ENCODE peak calls at places on chromosome 13, in five cellular contexts. I is left ventricle myocardium inferior, J is fibroblast of the aortic adventitia, G is dorsolateral prefrontal cortex, X is OCI-LY7. O is an unnamed sample.

GRCh38 chr13:22220186-22221160 is 549.6 kb downstream of the FGF9 start:
- DNase-seq in I (no peak), J (no peak), G (no peak), X (no peak), O (no peak)

GRCh38 chr13:47146991-47147783 is 250.3 kb upstream of the HTR2A start:
- DNase-seq in I (no peak), J (no peak), G (no peak), X (no peak), O (no peak)

GRCh38 chr13:75790198-75790970 is 154.3 kb downstream of the LMO7 start:
- DNase-seq in I (no peak), J (no peak), G (no peak), X (no peak), O (no peak)

GRCh38 chr13:93559718-93560117 is 333.1 kb downstream of the GPC6 start:
- DNase-seq in I (no peak), J (peak), G (no peak), X (no peak), O (no peak)

GRCh38 chr13:34012354-34012753 is 194.4 kb downstream of the RFC3 start:
- DNase-seq in I (no peak), J (no peak), G (no peak), X (no peak), O (no peak)

GRCh38 chr13:79491715-79492114 is 10.8 kb downstream of the NDFIP2 start:
- DNase-seq in I (no peak), J (peak), G (no peak), X (no peak), O (no peak)

GRCh38 chr13:93766719-93767118 is 540.1 kb downstream of the GPC6 start:
- DNase-seq in I (no peak), J (no peak), G (no peak), X (no peak), O (no peak)

GRCh38 chr13:106555631-106556328 is 12.2 kb downstream of the ARGLU1 start:
- DNase-seq in I (no peak), J (peak), G (no peak), X (no peak), O (no peak)

GRCh38 chr13:109271061-109271460 is 515.3 kb downstream of the IRS2 start:
- DNase-seq in I (no peak), J (no peak), G (no peak), X (no peak), O (no peak)

GRCh38 chr13:104920091-104920490 is 1615.4 kb downstream of the EFNB2 start:
- DNase-seq in I (no peak), J (no peak), G (no peak), X (no peak), O (no peak)

GRCh38 chr13:47546265-47546962 is 454.7 kb downstream of the SUCLA2 start:
- DNase-seq in I (no peak), J (no peak), G (no peak), X (no peak), O (no peak)

GRCh38 chr13:113654175-113654560 is 3.8 kb downstream of the ATP4B start:
- DNase-seq in I (no peak), J (no peak), G (no peak), X (no peak), O (no peak)

GRCh38 chr13:21075303-21076264 is 14.2 kb upstream of the LATS2 start:
- DNase-seq in I (peak), J (no peak), G (no peak), X (no peak), O (peak)

GRCh38 chr13:57557979-57558529 is 73.5 kb upstream of the PCDH17 start:
- DNase-seq in I (no peak), J (no peak), G (no peak), X (peak), O (no peak)

GRCh38 chr13:106530209-106530906 is 5.1 kb downstream of the EFNB2 start:
- DNase-seq in I (no peak), J (no peak), G (no peak), X (no peak), O (no peak)

GRCh38 chr13:33633701-33634525 is 184.0 kb upstream of the RFC3 start:
- DNase-seq in I (no peak), J (peak), G (no peak), X (no peak), O (peak)

GRCh38 chr13:50075619-50076097 is 60.4 kb downstream of the KCNRG start:
- DNase-seq in I (no peak), J (peak), G (no peak), X (peak), O (no peak)

GRCh38 chr13:60099631-60100420 is 63.9 kb downstream of the DIAPH3 start:
- DNase-seq in I (no peak), J (no peak), G (no peak), X (no peak), O (no peak)

GRCh38 chr13:90454002-90454636 is 893.4 kb upstream of the MIR17HG start:
- DNase-seq in I (no peak), J (no peak), G (no peak), X (no peak), O (no peak)

GRCh38 chr13:101919541-101920306 is 467.2 kb downstream of the ITGBL1 start:
- DNase-seq in I (peak), J (peak), G (no peak), X (no peak), O (peak)

GRCh38 chr13:112983042-112983305 is 14.0 kb downstream of the MCF2L start:
- DNase-seq in I (no peak), J (no peak), G (no peak), X (no peak), O (no peak)

GRCh38 chr13:43908156-43909126 is 28.7 kb downstream of the LACC1 start:
- DNase-seq in I (no peak), J (peak), G (no peak), X (peak), O (peak)

GRCh38 chr13:86426437-86426836 is 627.2 kb upstream of the SLITRK6 start:
- DNase-seq in I (no peak), J (no peak), G (no peak), X (no peak), O (no peak)

GRCh38 chr13:99909097-99909835 is 62.3 kb downstream of the ZIC5 start:
- DNase-seq in I (no peak), J (no peak), G (no peak), X (no peak), O (no peak)

GRCh38 chr13:91132786-91133185 is 214.7 kb upstream of the MIR17HG start:
- DNase-seq in I (peak), J (peak), G (no peak), X (no peak), O (no peak)

GRCh38 chr13:71879129-71879535 is 12.1 kb upstream of the DACH1 start:
- DNase-seq in I (no peak), J (no peak), G (no peak), X (peak), O (no peak)

GRCh38 chr13:20680416-20681080 is 23.0 kb upstream of the IL17D start:
- DNase-seq in I (no peak), J (no peak), G (no peak), X (no peak), O (no peak)

GRCh38 chr13:51840141-51840540 is 4.8 kb downstream of the TMEM272 start:
- DNase-seq in I (no peak), J (no peak), G (no peak), X (no peak), O (no peak)

GRCh38 chr13:98478134-98479129 is 98.5 kb downstream of the STK24 start:
- DNase-seq in I (no peak), J (no peak), G (no peak), X (peak), O (no peak)

GRCh38 chr13:25541434-25542123 is 169.8 kb downstream of the ATP8A2 start:
- DNase-seq in I (no peak), J (no peak), G (no peak), X (no peak), O (no peak)

GRCh38 chr13:24606486-24607170 is 73.6 kb upstream of the ATP12A start:
- DNase-seq in I (no peak), J (no peak), G (no peak), X (no peak), O (no peak)

GRCh38 chr13:73040968-73041580 is 17.7 kb upstream of the KLF5 start:
- DNase-seq in I (no peak), J (no peak), G (no peak), X (no peak), O (no peak)

GRCh38 chr13:20191311-20191901 is 1.3 kb downstream of the GJB2 start:
- DNase-seq in I (no peak), J (no peak), G (no peak), X (no peak), O (no peak)

GRCh38 chr13:45521292-45521691 is 56.6 kb downstream of the COG3 start:
- DNase-seq in I (no peak), J (peak), G (no peak), X (no peak), O (no peak)

GRCh38 chr13:65638572-65639168 is 1591.5 kb downstream of the PCDH9 start:
- DNase-seq in I (no peak), J (peak), G (no peak), X (peak), O (peak)

GRCh38 chr13:22800726-22801401 is 379.9 kb upstream of the SGCG start:
- DNase-seq in I (peak), J (peak), G (peak), X (no peak), O (no peak)

GRCh38 chr13:96181886-96182285 is 92.0 kb downstream of the HS6ST3 start:
- DNase-seq in I (no peak), J (peak), G (no peak), X (no peak), O (no peak)

DNA sequence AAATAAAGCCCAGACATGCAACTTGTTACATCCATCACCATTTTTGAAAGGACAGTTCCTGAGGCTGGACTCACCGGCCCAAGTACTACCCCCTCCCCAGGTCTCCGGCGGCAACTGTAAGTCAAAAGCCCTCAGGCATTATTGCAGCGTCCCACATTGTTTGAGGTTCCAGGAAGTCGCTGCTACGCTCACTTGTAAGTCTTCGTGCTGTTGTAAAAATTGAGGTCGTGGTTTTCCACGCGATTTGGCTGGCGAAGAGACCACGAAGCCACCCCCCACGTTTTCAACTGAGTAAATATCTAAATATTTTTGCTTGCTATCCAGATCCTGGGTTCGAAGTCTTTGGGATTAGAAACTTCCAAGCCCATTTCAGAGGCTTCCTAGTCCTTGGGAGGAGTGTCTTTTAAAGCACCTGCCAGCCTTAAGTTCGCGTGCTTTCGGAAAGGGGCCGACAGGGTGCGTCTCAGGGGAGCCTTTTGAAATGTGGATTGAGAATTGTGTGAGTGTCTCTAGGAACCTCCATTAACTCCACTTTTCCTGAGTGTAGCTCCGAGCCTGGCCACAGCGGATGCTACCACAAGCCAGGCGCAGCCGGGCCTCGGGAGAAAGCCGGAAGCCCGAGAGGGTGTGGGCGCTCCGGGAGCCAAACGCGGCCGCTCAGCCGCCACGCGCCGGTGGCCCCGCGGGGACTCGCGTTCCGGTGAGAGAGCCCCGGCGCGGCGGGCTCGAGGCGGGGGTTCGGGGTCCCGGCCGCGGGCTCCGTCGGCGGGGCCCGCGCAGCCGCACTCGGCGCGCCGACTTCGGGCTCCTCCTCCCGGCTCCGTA is at the start of gene FNDC3A:
- DNase-seq in I (peak), J (peak), G (peak), X (peak), O (peak)
- TF ChIP-seq CTCF in I (peak), J (peak), G (no peak), X (peak), O (peak)

GRCh38 chr13:27997904-27998522 is 9.5 kb upstream of the URAD start:
- DNase-seq in I (peak), J (peak), G (no peak), X (peak), O (peak)
- TF ChIP-seq CTCF in I (peak), J (peak), G (no peak), X (peak), O (peak)

DNA sequence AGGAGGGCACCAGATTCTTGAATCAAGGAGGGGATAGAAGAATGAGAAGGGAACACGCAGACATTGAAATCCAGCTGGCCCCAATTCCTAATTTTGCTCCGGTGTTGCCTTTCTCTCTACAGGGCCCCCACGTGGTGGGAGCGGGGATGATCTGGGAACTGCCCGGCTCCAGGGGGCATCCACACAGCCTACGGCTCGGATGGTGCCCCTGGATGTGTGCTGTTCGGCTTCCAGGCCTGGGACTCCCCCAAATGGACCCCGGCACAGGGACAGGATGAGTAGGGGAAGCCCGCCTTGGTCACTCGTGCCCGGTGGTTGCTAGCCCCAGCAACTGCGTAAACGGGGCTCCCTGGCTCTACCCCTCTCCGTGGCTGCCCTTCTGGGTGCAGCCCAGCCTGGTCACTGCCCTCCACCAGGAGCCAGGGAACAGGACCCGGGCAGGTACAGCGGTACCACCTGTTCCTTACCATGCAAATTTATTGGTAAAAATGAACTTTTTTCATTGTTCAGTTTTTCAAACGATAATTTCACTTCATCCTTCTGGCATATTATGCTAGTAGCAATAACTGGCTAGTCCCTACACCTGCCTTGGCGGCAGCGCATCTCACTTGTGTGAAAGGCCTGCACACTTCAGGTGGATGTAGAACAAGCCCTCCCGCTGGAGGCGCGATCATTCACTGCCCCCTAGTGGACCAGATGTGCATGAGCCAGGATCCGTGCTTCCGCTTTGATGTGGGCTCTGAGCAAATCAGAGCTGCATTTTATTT is 111.6 kb downstream of the TEX26 start:
- DNase-seq in I (peak), J (peak), G (peak), X (peak), O (peak)
- TF ChIP-seq CTCF in I (peak), J (peak), G (peak), X (peak), O (peak)

GRCh38 chr13:31699650-31700049 is 39.7 kb upstream of the RXFP2 start:
- DNase-seq in I (no peak), J (peak), G (no peak), X (peak), O (peak)
- TF ChIP-seq CTCF in I (peak), J (peak), G (no peak), X (peak), O (peak)

DNA sequence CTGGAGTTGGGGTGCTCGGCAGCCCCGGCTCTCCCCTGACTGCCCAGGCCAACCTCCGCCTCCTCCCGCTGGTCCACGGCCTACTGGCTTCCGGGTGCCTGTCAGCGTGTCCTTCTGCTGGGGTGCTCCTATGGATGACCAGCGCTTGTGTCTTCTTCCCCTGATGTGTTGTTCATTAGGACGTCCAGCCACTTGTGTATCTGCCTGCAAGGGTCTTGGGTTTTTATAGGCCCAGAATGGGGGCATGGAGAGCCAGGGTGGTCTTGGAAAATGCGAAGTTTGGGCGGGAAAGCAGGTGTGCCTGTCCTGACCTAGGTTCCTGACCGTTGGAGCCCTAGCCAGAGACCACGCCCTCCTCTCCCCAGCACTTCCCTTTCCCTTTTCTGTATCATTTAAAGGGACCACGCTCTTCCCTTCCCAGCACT is 139.8 kb downstream of the SLITRK5 start:
- DNase-seq in I (no peak), J (no peak), G (no peak), X (no peak), O (no peak)
- TF ChIP-seq CTCF in I (no peak), J (no peak), G (no peak), X (no peak), O (no peak)

O was measured in neural crest cell.